ENCODE peak calls at places on chromosomes 16 and 17, in eight cellular contexts. S is neural progenitor cell, V is ovary, Z is mesendoderm, B is SJCRH30, F is stomach, I is MM.1S, N is heart right ventricle. A is an unnamed sample. For H3K4me1, the result is how much of the 10 kb centered on the place peaks cover.

GRCh38 chr16:9363520-9363919 is 272.1 kb downstream of the HAPSTR1 start:
- DNase-seq in Z (no peak), F (no peak), N (no peak), I (no peak), V (no peak), B (no peak), S (no peak), A (no peak)

GRCh38 chr16:81956213-81956948 is 54.9 kb downstream of the SDR42E1 start:
- DNase-seq in B (no peak), Z (no peak), N (no peak), I (no peak), S (no peak), F (no peak), V (no peak), A (no peak)

GRCh38 chr16:1713933-1714332 is 7.9 kb downstream of the MAPK8IP3 start:
- DNase-seq in S (no peak), F (no peak), I (no peak), V (no peak), B (no peak), Z (peak), N (no peak), A (no peak)

GRCh38 chr16:77599793-77600415 is 122.4 kb upstream of the NUDT7 start:
- DNase-seq in V (no peak), S (peak), Z (no peak), F (no peak), B (peak), I (peak), N (no peak), A (no peak)

GRCh38 chr16:20851601-20852000 is 45.3 kb downstream of the REXO5 start:
- DNase-seq in N (peak), F (peak), Z (no peak), V (peak), I (no peak), B (no peak), S (no peak), A (peak)

GRCh38 chr17:80869476-80869875 is 122.2 kb upstream of the CHMP6 start:
- DNase-seq in I (no peak), Z (no peak), N (no peak), F (no peak), V (no peak), B (no peak), S (no peak), A (peak)

GRCh38 chr16:397135-397661 is at the start of gene NME4:
- DNase-seq in S (peak), B (peak), F (no peak), V (peak), Z (peak), I (peak), N (no peak), A (no peak)

GRCh38 chr17:68054296-68054900 is 18.9 kb downstream of the KPNA2 start:
- DNase-seq in S (no peak), Z (no peak), V (no peak), F (peak), I (no peak), N (no peak), B (peak), A (peak)

GRCh38 chr17:81057777-81058176 is 22.8 kb downstream of the BAIAP2 start:
- DNase-seq in Z (no peak), N (no peak), S (no peak), F (no peak), B (no peak), V (no peak), I (no peak), A (no peak)

GRCh38 chr17:82127704-82128103 is 29.7 kb upstream of the FASN start:
- DNase-seq in V (no peak), S (no peak), I (no peak), Z (no peak), N (no peak), B (peak), F (no peak), A (no peak)

GRCh38 chr16:28513484-28514181 is 7.0 kb upstream of the IL27 start:
- DNase-seq in F (no peak), Z (peak), S (no peak), V (no peak), B (no peak), N (no peak), I (no peak), A (no peak)

GRCh38 chr17:82244413-82245140 is 15.7 kb downstream of the SLC16A3 start:
- DNase-seq in S (no peak), Z (no peak), F (no peak), V (no peak), N (no peak), B (peak), I (no peak), A (peak)

GRCh38 chr17:41329279-41329925 is 13.9 kb upstream of the KRTAP17-1 start:
- DNase-seq in Z (peak), S (peak), B (peak), V (no peak), N (peak), F (peak), I (peak), A (no peak)

GRCh38 chr16:1121009-1121408 is 25.0 kb upstream of the C1QTNF8 start:
- DNase-seq in S (no peak), F (no peak), N (no peak), I (no peak), Z (no peak), B (no peak), V (no peak), A (no peak)

GRCh38 chr17:79788989-79789942 is 7.6 kb downstream of the CBX8 start:
- DNase-seq in Z (peak), F (no peak), I (no peak), N (no peak), S (peak), V (no peak), B (no peak), A (no peak)

GRCh38 chr17:62807812-62808575 is at the start of gene MARCHF10:
- DNase-seq in B (no peak), V (peak), F (peak), N (no peak), S (peak), I (peak), Z (peak), A (peak)

GRCh38 chr17:71472809-71473789 is 647.7 kb upstream of the SOX9 start:
- DNase-seq in N (no peak), F (no peak), Z (peak), B (peak), I (peak), S (peak), V (no peak), A (no peak)

GRCh38 chr17:49371178-49371834 is 9.3 kb upstream of the ZNF652 start:
- DNase-seq in B (no peak), V (no peak), S (peak), F (no peak), Z (peak), N (no peak), I (no peak), A (no peak)

GRCh38 chr16:10490141-10490540 is 90.3 kb downstream of the EMP2 start:
- DNase-seq in S (no peak), I (no peak), B (no peak), Z (no peak), F (no peak), V (no peak), N (no peak), A (no peak)

GRCh38 chr16:27811881-27812280 is 251.6 kb downstream of the GSG1L start:
- DNase-seq in S (no peak), V (no peak), I (no peak), B (no peak), F (no peak), N (no peak), Z (no peak), A (peak)

GRCh38 chr17:28725166-28725659 is 820 bp downstream of the TLCD1 start:
- DNase-seq in V (no peak), B (peak), I (peak), S (no peak), F (no peak), N (no peak), Z (peak), A (peak)

GRCh38 chr17:4901648-4902344 is 1.1 kb downstream of the CHRNE start:
- DNase-seq in S (no peak), V (peak), B (no peak), N (peak), F (no peak), Z (no peak), I (no peak), A (no peak)

GRCh38 chr16:59202463-59202862 is 468.3 kb upstream of the GOT2 start:
- DNase-seq in F (no peak), I (no peak), V (no peak), N (no peak), S (no peak), B (no peak), Z (no peak), A (no peak)

GRCh38 chr17:7846765-7847661 is 7.9 kb upstream of the TMEM88 start:
- DNase-seq in N (no peak), I (no peak), Z (no peak), S (no peak), F (no peak), B (no peak), V (no peak), A (no peak)

GRCh38 chr16:31157136-31157535 is 7.3 kb upstream of the PRSS36 start:
- DNase-seq in N (peak), I (no peak), F (no peak), V (no peak), Z (no peak), S (no peak), B (no peak), A (no peak)

GRCh38 chr16:60077791-60078280 is 1343.7 kb upstream of the GOT2 start:
- DNase-seq in B (no peak), V (no peak), S (no peak), N (no peak), F (no peak), Z (no peak), I (no peak), A (no peak)

GRCh38 chr17:43701318-43701743 is 39.6 kb upstream of the MEOX1 start:
- DNase-seq in N (no peak), B (peak), I (peak), Z (no peak), V (no peak), F (no peak), S (no peak), A (no peak)

GRCh38 chr17:38982858-38983746 is 15.9 kb upstream of the FBXO47 start:
- DNase-seq in Z (peak), N (no peak), B (peak), I (peak), V (no peak), F (peak), S (peak), A (no peak)

GRCh38 chr16:2476741-2477140 is 1.8 kb downstream of the TBC1D24 start:
- DNase-seq in S (no peak), N (no peak), I (no peak), B (no peak), V (no peak), F (no peak), Z (no peak), A (no peak)

GRCh38 chr17:44128383-44128782 is 4.9 kb upstream of the HDAC5 start:
- DNase-seq in I (no peak), N (no peak), B (peak), Z (no peak), F (no peak), S (no peak), V (no peak), A (no peak)

GRCh38 chr17:70138309-70138865 is 30.9 kb upstream of the KCNJ2 start:
- DNase-seq in N (no peak), B (no peak), S (no peak), V (no peak), I (no peak), Z (no peak), F (no peak), A (no peak)

GRCh38 chr16:65570261-65570660 is 448.4 kb upstream of the CDH11 start:
- DNase-seq in I (no peak), Z (no peak), V (no peak), S (no peak), F (no peak), N (no peak), B (no peak), A (no peak)

GRCh38 chr17:2191227-2191626 is 112.4 kb downstream of the SMG6 start:
- DNase-seq in N (no peak), S (peak), B (no peak), V (no peak), F (no peak), I (no peak), Z (no peak), A (no peak)
- H3K4me1 ChIP-seq in N (half or more), S (under half), B (under half), V (under half), F (under half), I (under half), Z (under half), A (under half)

GRCh38 chr17:75589017-75589918 is 1.7 kb downstream of the MYO15B start:
- DNase-seq in B (peak), I (peak), V (peak), Z (peak), N (peak), S (peak), F (peak), A (peak)
- H3K4me1 ChIP-seq in B (under half), I (under half), V (under half), Z (under half), N (under half), S (under half), F (under half), A (under half)

GRCh38 chr17:17874478-17874877 is 37.7 kb upstream of the SREBF1 start:
- DNase-seq in N (no peak), Z (peak), B (peak), I (no peak), V (no peak), S (no peak), F (no peak), A (no peak)
- H3K4me1 ChIP-seq in N (half or more), Z (under half), B (under half), I (under half), V (under half), S (under half), F (under half), A (under half)

GRCh38 chr17:77228224-77229215 is 87.8 kb downstream of the SEC14L1 start:
- DNase-seq in F (no peak), S (peak), I (no peak), Z (peak), B (peak), N (no peak), V (no peak), A (no peak)

GRCh38 chr17:77225246-77225645 is 84.5 kb downstream of the SEC14L1 start:
- DNase-seq in N (no peak), I (no peak), S (no peak), Z (no peak), F (no peak), B (no peak), V (no peak), A (no peak)

GRCh38 chr17:77222356-77222755 is 81.6 kb downstream of the SEC14L1 start:
- DNase-seq in I (no peak), S (no peak), B (no peak), Z (no peak), N (no peak), F (no peak), V (no peak), A (no peak)

GRCh38 chr17:77227461-77228223 is 86.9 kb downstream of the SEC14L1 start:
- DNase-seq in V (no peak), I (no peak), S (no peak), B (no peak), N (no peak), Z (no peak), F (no peak), A (no peak)

GRCh38 chr17:77223642-77224420 is 83.1 kb downstream of the SEC14L1 start:
- DNase-seq in Z (no peak), I (no peak), F (no peak), S (no peak), B (no peak), V (no peak), N (no peak), A (no peak)
- H3K4me1 ChIP-seq in Z (under half), I (under half), F (under half), S (under half), B (under half), V (under half), N (under half), A (under half)

GRCh38 chr16:56965149-56965938 is 3.6 kb downstream of the CETP start:
- DNase-seq in N (no peak), V (no peak), B (peak), S (no peak), F (no peak), Z (no peak), I (no peak), A (no peak)
- H3K4me1 ChIP-seq in N (half or more), V (under half), B (under half), S (under half), F (under half), Z (under half), I (under half), A (under half)

DNA sequence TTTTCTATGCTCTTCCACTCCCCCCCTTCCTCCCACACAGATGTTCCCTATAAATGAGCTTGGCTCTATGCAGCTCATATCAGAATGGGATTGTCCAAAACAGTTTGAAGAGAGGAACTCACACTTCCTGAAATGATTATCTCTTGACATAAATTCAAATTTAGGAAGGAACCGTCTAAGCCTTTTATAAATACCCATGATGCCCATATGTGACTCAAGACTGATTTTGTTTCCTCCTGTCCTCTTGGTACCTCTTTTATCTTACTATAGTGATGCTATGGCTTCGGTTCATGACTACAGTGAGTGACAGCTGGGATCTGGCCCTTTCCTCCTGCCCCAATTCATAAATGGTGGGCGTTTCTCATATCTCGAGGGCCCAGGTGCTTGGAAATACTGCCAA is 16.6 kb upstream of the TERF2 start:
- DNase-seq in B (no peak), F (no peak), N (no peak), S (no peak), V (no peak), Z (no peak), I (no peak), A (no peak)
- H3K4me1 ChIP-seq in B (under half), F (under half), N (under half), S (under half), V (under half), Z (under half), I (under half), A (under half)

GRCh38 chr16:89371968-89372634 is 118.3 kb downstream of the ANKRD11 start:
- DNase-seq in S (no peak), I (no peak), N (no peak), B (no peak), V (no peak), Z (no peak), F (no peak), A (peak)
- H3K4me1 ChIP-seq in S (under half), I (under half), N (half or more), B (under half), V (under half), Z (under half), F (under half), A (under half)

GRCh38 chr16:86609661-86610060 is 31.3 kb downstream of the FOXL1 start:
- DNase-seq in F (no peak), I (no peak), V (no peak), B (no peak), N (no peak), S (no peak), Z (no peak), A (no peak)
- H3K4me1 ChIP-seq in F (under half), I (under half), V (under half), B (under half), N (under half), S (under half), Z (under half), A (under half)